ENCODE peak calls at places on chromosomes 4 and X, in ten cellular contexts. X, G, C, U, Z, V, B, W, M and F are unnamed samples.
A peak's percentile ranks its signal among the peaks of the same experiment; 100 is the strongest.

GRCh38 chr4:29052266-29052665 is 1667.9 kb upstream of the PCDH7 start:
- DNase-seq in X (no peak), G (no peak), C (no peak), U (no peak), Z (no peak), V (no peak), B (no peak), W (no peak), M (no peak), F (no peak)

GRCh38 chrX:48025561-48025960 is 18.8 kb downstream of the SPACA5 start:
- DNase-seq in X (no peak), G (no peak), C (peak; percentile 27), U (peak; percentile 36), Z (no peak), V (peak; percentile 16), B (peak; percentile 69), W (peak; percentile 51), M (peak; percentile 3), F (peak; percentile 71)

GRCh38 chr4:7808752-7809151 is 130.9 kb downstream of the AFAP1 start:
- DNase-seq in X (no peak), G (peak; percentile 41), C (no peak), U (no peak), Z (no peak), V (no peak), B (no peak), W (no peak), M (no peak), F (no peak)

GRCh38 chrX:19865567-19866363 is 21.6 kb downstream of the SH3KBP1 start:
- DNase-seq in X (no peak), G (peak; percentile 70), C (no peak), U (no peak), Z (no peak), V (no peak), B (no peak), W (no peak), M (no peak), F (no peak)

GRCh38 chr4:118224239-118224829 is 128.5 kb downstream of the PRSS12 start:
- DNase-seq in X (no peak), G (no peak), C (peak; percentile 38), U (no peak), Z (no peak), V (no peak), B (peak; percentile 19), W (no peak), M (no peak), F (peak; percentile 81)

GRCh38 chr4:185204238-185204910 is 574 bp upstream of the CFAP97 start:
- DNase-seq in X (no peak), G (no peak), C (no peak), U (no peak), Z (no peak), V (no peak), B (peak; percentile 58), W (no peak), M (no peak), F (no peak)

GRCh38 chr4:19924761-19925160 is 326.9 kb upstream of the SLIT2 start:
- DNase-seq in X (no peak), G (no peak), C (no peak), U (no peak), Z (no peak), V (no peak), B (peak; percentile 11), W (no peak), M (no peak), F (peak; percentile 58)

GRCh38 chr4:142194905-142195304 is 558.5 kb downstream of the IL15 start:
- DNase-seq in X (no peak), G (no peak), C (peak; percentile 18), U (no peak), Z (no peak), V (no peak), B (no peak), W (no peak), M (no peak), F (no peak)

GRCh38 chr4:138242076-138242829 is at the start of gene SLC7A11:
- DNase-seq in X (peak; percentile 3), G (no peak), C (peak; percentile 96), U (peak; percentile 83), Z (peak; percentile 29), V (peak; percentile 44), B (peak; percentile 87), W (peak; percentile 60), M (peak; percentile 12), F (peak; percentile 81)

GRCh38 chr4:108885211-108885610 is 122.4 kb upstream of the ETNPPL start:
- DNase-seq in X (no peak), G (no peak), C (no peak), U (no peak), Z (no peak), V (no peak), B (no peak), W (no peak), M (no peak), F (no peak)

GRCh38 chr4:140078366-140078765 is 75.6 kb downstream of the MAML3 start:
- DNase-seq in X (no peak), G (no peak), C (no peak), U (no peak), Z (peak; percentile 69), V (no peak), B (no peak), W (no peak), M (no peak), F (peak; percentile 68)

GRCh38 chrX:120731386-120731785 is 101.5 kb upstream of the C1GALT1C1 start:
- DNase-seq in X (no peak), G (no peak), C (no peak), U (no peak), Z (no peak), V (no peak), B (no peak), W (no peak), M (no peak), F (no peak)

GRCh38 chrX:3733043-3733430 is 19.6 kb upstream of the PRKX start:
- DNase-seq in X (no peak), G (no peak), C (no peak), U (no peak), Z (no peak), V (no peak), B (no peak), W (no peak), M (no peak), F (no peak)

GRCh38 chr4:113646456-113646809 is 115.1 kb downstream of the CAMK2D start:
- DNase-seq in X (no peak), G (no peak), C (no peak), U (peak; percentile 63), Z (no peak), V (no peak), B (no peak), W (no peak), M (no peak), F (peak; percentile 9)

GRCh38 chr4:77193046-77193445 is 36.0 kb downstream of the CCNG2 start:
- DNase-seq in X (no peak), G (no peak), C (no peak), U (no peak), Z (no peak), V (no peak), B (no peak), W (no peak), M (no peak), F (no peak)

GRCh38 chrX:152733261-152733975 is at the start of the genes CSAG1 and MAGEA12:
- DNase-seq in X (no peak), G (no peak), C (no peak), U (no peak), Z (no peak), V (no peak), B (peak; percentile 53), W (no peak), M (no peak), F (no peak)

GRCh38 chrX:12903646-12904045 is 2.8 kb upstream of the TLR8 start:
- DNase-seq in X (no peak), G (no peak), C (peak; percentile 35), U (no peak), Z (no peak), V (no peak), B (no peak), W (no peak), M (no peak), F (no peak)

GRCh38 chrX:71143508-71143907 is 1.1 kb upstream of the NLGN3 start:
- DNase-seq in X (no peak), G (no peak), C (no peak), U (peak; percentile 15), Z (no peak), V (no peak), B (no peak), W (no peak), M (no peak), F (no peak)

GRCh38 chr4:138458751-138459150 is 216.6 kb upstream of the SLC7A11 start:
- DNase-seq in X (no peak), G (no peak), C (no peak), U (no peak), Z (no peak), V (no peak), B (no peak), W (no peak), M (no peak), F (no peak)

GRCh38 chr4:71773004-71773403 is 10.9 kb downstream of the GC start:
- DNase-seq in X (no peak), G (no peak), C (no peak), U (no peak), Z (no peak), V (no peak), B (no peak), W (no peak), M (no peak), F (no peak)

GRCh38 chrX:79588233-79588632 is 221.1 kb upstream of the ITM2A start:
- DNase-seq in X (no peak), G (no peak), C (no peak), U (no peak), Z (no peak), V (no peak), B (no peak), W (no peak), M (no peak), F (no peak)

GRCh38 chrX:1813809-1814208 is 198.9 kb downstream of the ASMT start:
- DNase-seq in X (no peak), G (no peak), C (no peak), U (no peak), Z (no peak), V (no peak), B (no peak), W (no peak), M (no peak), F (no peak)

GRCh38 chr4:129344058-129344457 is 248.1 kb downstream of the C4orf33 start:
- DNase-seq in X (no peak), G (no peak), C (no peak), U (peak; percentile 31), Z (no peak), V (no peak), B (peak; percentile 42), W (no peak), M (no peak), F (peak; percentile 41)

GRCh38 chr4:29310252-29310651 is 1409.9 kb upstream of the PCDH7 start:
- DNase-seq in X (no peak), G (no peak), C (no peak), U (no peak), Z (no peak), V (no peak), B (no peak), W (no peak), M (no peak), F (no peak)

GRCh38 chr4:95263391-95263790 is 285.4 kb downstream of the UNC5C start:
- DNase-seq in X (no peak), G (no peak), C (no peak), U (no peak), Z (no peak), V (no peak), B (no peak), W (no peak), M (no peak), F (no peak)